ENCODE peak calls at places on chromosomes 13 and 19, in ten cellular contexts. One of them, this sample, is unnamed.

GRCh38 chr13:49571299-49572240 is 13.8 kb downstream of the RCBTB1 start:
- DNase-seq in omental fat pad: no peak
- DNase-seq in NCI-H1092 treated with DMSO at 0.1 percent for 48 hours: no peak
- DNase-seq in mesendoderm: no peak
- DNase-seq in stimulated activated CD4-positive, alpha-beta T cell treated with anti-CD3 and anti-CD28 coated beads, Interleukin-4, amount 100 ng/mL, for 4 hours: no peak
- DNase-seq in cerebellar nuclear complex: no peak
- DNase-seq in iPS DF 6.9: no peak
- DNase-seq in stimulated activated CD8-positive, alpha-beta memory T cell treated with anti-CD3 and anti-CD28 coated beads, Interleukin-12 subunit alpha, Interleukin-12 subunit beta, amount 100 ng/mL, for 1 hour: no peak
- DNase-seq in fibroblast of pulmonary artery: no peak
- DNase-seq in GM12865: peak; percentile 45
- DNase-seq in this sample: no peak

GRCh38 chr19:50325310-50326100 is 3.7 kb downstream of the KCNC3 start:
- DNase-seq in omental fat pad: no peak
- DNase-seq in NCI-H1092 treated with DMSO at 0.1 percent for 48 hours: peak; percentile 86
- DNase-seq in mesendoderm: peak; percentile 96
- DNase-seq in stimulated activated CD4-positive, alpha-beta T cell treated with anti-CD3 and anti-CD28 coated beads, Interleukin-4, amount 100 ng/mL, for 4 hours: peak; percentile 76
- DNase-seq in cerebellar nuclear complex: no peak
- DNase-seq in iPS DF 6.9: no peak
- DNase-seq in stimulated activated CD8-positive, alpha-beta memory T cell treated with anti-CD3 and anti-CD28 coated beads, Interleukin-12 subunit alpha, Interleukin-12 subunit beta, amount 100 ng/mL, for 1 hour: peak; percentile 40
- DNase-seq in fibroblast of pulmonary artery: peak; percentile 47
- DNase-seq in GM12865: peak; percentile 85
- DNase-seq in this sample: peak; percentile 65

GRCh38 chr13:30301827-30302226 is 5.5 kb downstream of the KATNAL1 start:
- DNase-seq in omental fat pad: no peak
- DNase-seq in NCI-H1092 treated with DMSO at 0.1 percent for 48 hours: no peak
- DNase-seq in mesendoderm: no peak
- DNase-seq in stimulated activated CD4-positive, alpha-beta T cell treated with anti-CD3 and anti-CD28 coated beads, Interleukin-4, amount 100 ng/mL, for 4 hours: no peak
- DNase-seq in cerebellar nuclear complex: no peak
- DNase-seq in iPS DF 6.9: no peak
- DNase-seq in stimulated activated CD8-positive, alpha-beta memory T cell treated with anti-CD3 and anti-CD28 coated beads, Interleukin-12 subunit alpha, Interleukin-12 subunit beta, amount 100 ng/mL, for 1 hour: no peak
- DNase-seq in fibroblast of pulmonary artery: no peak
- DNase-seq in GM12865: no peak
- DNase-seq in this sample: no peak

GRCh38 chr19:38389101-38389925 is 816 bp downstream of the SPRED3 start:
- DNase-seq in omental fat pad: no peak
- DNase-seq in NCI-H1092 treated with DMSO at 0.1 percent for 48 hours: no peak
- DNase-seq in mesendoderm: peak; percentile 67
- DNase-seq in stimulated activated CD4-positive, alpha-beta T cell treated with anti-CD3 and anti-CD28 coated beads, Interleukin-4, amount 100 ng/mL, for 4 hours: no peak
- DNase-seq in cerebellar nuclear complex: no peak
- DNase-seq in iPS DF 6.9: no peak
- DNase-seq in stimulated activated CD8-positive, alpha-beta memory T cell treated with anti-CD3 and anti-CD28 coated beads, Interleukin-12 subunit alpha, Interleukin-12 subunit beta, amount 100 ng/mL, for 1 hour: no peak
- DNase-seq in fibroblast of pulmonary artery: peak; percentile 85
- DNase-seq in GM12865: no peak
- DNase-seq in this sample: no peak

GRCh38 chr19:2266183-2266993 is 10.2 kb upstream of the JSRP1 start:
- DNase-seq in omental fat pad: peak; percentile 80
- DNase-seq in NCI-H1092 treated with DMSO at 0.1 percent for 48 hours: peak; percentile 63
- DNase-seq in mesendoderm: no peak
- DNase-seq in stimulated activated CD4-positive, alpha-beta T cell treated with anti-CD3 and anti-CD28 coated beads, Interleukin-4, amount 100 ng/mL, for 4 hours: no peak
- DNase-seq in cerebellar nuclear complex: no peak
- DNase-seq in iPS DF 6.9: no peak
- DNase-seq in stimulated activated CD8-positive, alpha-beta memory T cell treated with anti-CD3 and anti-CD28 coated beads, Interleukin-12 subunit alpha, Interleukin-12 subunit beta, amount 100 ng/mL, for 1 hour: no peak
- DNase-seq in fibroblast of pulmonary artery: peak; percentile 82
- DNase-seq in GM12865: peak; percentile 88
- DNase-seq in this sample: no peak

GRCh38 chr13:33204130-33204927 is 81.2 kb downstream of the STARD13 start:
- DNase-seq in omental fat pad: no peak
- DNase-seq in NCI-H1092 treated with DMSO at 0.1 percent for 48 hours: no peak
- DNase-seq in mesendoderm: no peak
- DNase-seq in stimulated activated CD4-positive, alpha-beta T cell treated with anti-CD3 and anti-CD28 coated beads, Interleukin-4, amount 100 ng/mL, for 4 hours: no peak
- DNase-seq in cerebellar nuclear complex: no peak
- DNase-seq in iPS DF 6.9: no peak
- DNase-seq in stimulated activated CD8-positive, alpha-beta memory T cell treated with anti-CD3 and anti-CD28 coated beads, Interleukin-12 subunit alpha, Interleukin-12 subunit beta, amount 100 ng/mL, for 1 hour: no peak
- DNase-seq in fibroblast of pulmonary artery: peak; percentile 94
- DNase-seq in GM12865: peak; percentile 67
- DNase-seq in this sample: no peak

GRCh38 chr13:100491164-100491847 is 97.3 kb downstream of the GGACT start:
- DNase-seq in omental fat pad: no peak
- DNase-seq in NCI-H1092 treated with DMSO at 0.1 percent for 48 hours: peak; percentile 70
- DNase-seq in mesendoderm: no peak
- DNase-seq in stimulated activated CD4-positive, alpha-beta T cell treated with anti-CD3 and anti-CD28 coated beads, Interleukin-4, amount 100 ng/mL, for 4 hours: no peak
- DNase-seq in cerebellar nuclear complex: no peak
- DNase-seq in iPS DF 6.9: no peak
- DNase-seq in stimulated activated CD8-positive, alpha-beta memory T cell treated with anti-CD3 and anti-CD28 coated beads, Interleukin-12 subunit alpha, Interleukin-12 subunit beta, amount 100 ng/mL, for 1 hour: no peak
- DNase-seq in fibroblast of pulmonary artery: peak; percentile 89
- DNase-seq in GM12865: no peak
- DNase-seq in this sample: no peak

GRCh38 chr13:78241278-78241919 is 322.8 kb upstream of the EDNRB start:
- DNase-seq in omental fat pad: no peak
- DNase-seq in NCI-H1092 treated with DMSO at 0.1 percent for 48 hours: peak; percentile 75
- DNase-seq in mesendoderm: peak; percentile 61
- DNase-seq in stimulated activated CD4-positive, alpha-beta T cell treated with anti-CD3 and anti-CD28 coated beads, Interleukin-4, amount 100 ng/mL, for 4 hours: peak; percentile 1
- DNase-seq in cerebellar nuclear complex: no peak
- DNase-seq in iPS DF 6.9: peak; percentile 13
- DNase-seq in stimulated activated CD8-positive, alpha-beta memory T cell treated with anti-CD3 and anti-CD28 coated beads, Interleukin-12 subunit alpha, Interleukin-12 subunit beta, amount 100 ng/mL, for 1 hour: no peak
- DNase-seq in fibroblast of pulmonary artery: peak; percentile 58
- DNase-seq in GM12865: peak; percentile 59
- DNase-seq in this sample: no peak

GRCh38 chr19:17641181-17641580 is 47.0 kb downstream of the UNC13A start:
- DNase-seq in omental fat pad: no peak
- DNase-seq in NCI-H1092 treated with DMSO at 0.1 percent for 48 hours: no peak
- DNase-seq in mesendoderm: no peak
- DNase-seq in stimulated activated CD4-positive, alpha-beta T cell treated with anti-CD3 and anti-CD28 coated beads, Interleukin-4, amount 100 ng/mL, for 4 hours: no peak
- DNase-seq in cerebellar nuclear complex: no peak
- DNase-seq in iPS DF 6.9: no peak
- DNase-seq in stimulated activated CD8-positive, alpha-beta memory T cell treated with anti-CD3 and anti-CD28 coated beads, Interleukin-12 subunit alpha, Interleukin-12 subunit beta, amount 100 ng/mL, for 1 hour: no peak
- DNase-seq in fibroblast of pulmonary artery: no peak
- DNase-seq in GM12865: no peak
- DNase-seq in this sample: no peak

This sample was measured in naive thymus-derived CD4-positive, alpha-beta T cell.